ENCODE peak calls at places on chromosome 17, in ten cellular contexts. U is GM12891, R is sigmoid colon, Q is GM23338, N is GM12878, Z is SK-N-SH, I is breast epithelium, Y is HepG2, K is HL-60, V is prostate gland. E is an unnamed sample.

GRCh38 chr17:79947351-79948031 is 88.2 kb downstream of the TBC1D16 start:
- DNase-seq in U (no peak), Z (no peak), N (no peak), Y (no peak), V (no peak), I (peak), K (no peak), Q (no peak), R (peak), E (no peak)

GRCh38 chr17:43846963-43847369 is at the start of gene CD300LG:
- DNase-seq in Y (no peak), R (no peak), U (no peak), I (no peak), N (no peak), V (no peak), K (no peak), Z (peak), Q (peak), E (no peak)

GRCh38 chr17:6567528-6568185 is 11.3 kb upstream of the PITPNM3 start:
- DNase-seq in U (no peak), I (peak), Z (peak), R (peak), K (no peak), V (peak), Y (no peak), Q (peak), N (no peak), E (peak)

GRCh38 chr17:13931752-13932477 is 137.4 kb upstream of the COX10 start:
- DNase-seq in Q (peak), V (peak), Y (no peak), U (no peak), N (no peak), Z (no peak), I (peak), K (peak), R (peak), E (peak)

GRCh38 chr17:28346746-28347246 is 10.5 kb downstream of the POLDIP2 start:
- DNase-seq in R (no peak), K (no peak), Q (peak), Z (peak), I (no peak), Y (peak), U (no peak), N (no peak), V (no peak), E (peak)

GRCh38 chr17:45366691-45367090 is 49.9 kb upstream of the MAP3K14 start:
- DNase-seq in N (no peak), Q (no peak), K (no peak), Y (no peak), U (no peak), I (no peak), R (peak), Z (peak), V (no peak), E (no peak)

GRCh38 chr17:27630607-27631408 is at the start of gene LGALS9:
- DNase-seq in Z (no peak), Y (no peak), U (no peak), V (no peak), N (peak), Q (no peak), R (no peak), I (peak), K (peak), E (peak)

GRCh38 chr17:78672880-78673371 is 95.7 kb upstream of the DNAH17 start:
- DNase-seq in R (no peak), Y (no peak), U (no peak), I (no peak), Q (no peak), Z (no peak), V (no peak), K (no peak), N (no peak), E (no peak)

GRCh38 chr17:9676084-9676483 is 30.8 kb downstream of the USP43 start:
- DNase-seq in Z (no peak), V (no peak), R (no peak), U (no peak), I (no peak), N (no peak), Q (peak), Y (peak), K (no peak), E (no peak)

GRCh38 chr17:44900894-44901293 is 1.6 kb upstream of the EFTUD2 start:
- DNase-seq in K (peak), Y (no peak), V (no peak), Q (no peak), I (no peak), U (no peak), R (peak), Z (no peak), N (no peak), E (no peak)

GRCh38 chr17:2694381-2695242 is 17.0 kb downstream of the CLUH start:
- DNase-seq in N (no peak), U (peak), Q (no peak), Y (no peak), K (no peak), I (no peak), V (no peak), R (peak), Z (peak), E (peak)

GRCh38 chr17:27808629-27809028 is 8.3 kb upstream of the NOS2 start:
- DNase-seq in K (no peak), U (no peak), R (no peak), N (peak), Q (peak), Z (no peak), I (no peak), Y (no peak), V (no peak), E (no peak)

GRCh38 chr17:43917348-43918025 is 10.2 kb upstream of the MPP2 start:
- DNase-seq in R (no peak), N (no peak), U (no peak), Y (no peak), V (no peak), K (no peak), I (no peak), Q (peak), Z (no peak), E (peak)

GRCh38 chr17:17580662-17581470 is 10.6 kb downstream of the PEMT start:
- DNase-seq in I (no peak), K (no peak), R (no peak), Q (no peak), V (no peak), Z (no peak), N (no peak), Y (peak), U (no peak), E (no peak)

GRCh38 chr17:50573866-50574571 is 13.5 kb downstream of the CACNA1G start:
- DNase-seq in R (no peak), Q (no peak), V (no peak), N (no peak), K (no peak), Z (no peak), I (no peak), U (no peak), Y (no peak), E (no peak)

GRCh38 chr17:44049294-44050080 is 17.0 kb downstream of the LSM12 start:
- DNase-seq in Y (no peak), U (no peak), R (no peak), K (no peak), I (no peak), V (no peak), Z (no peak), Q (no peak), N (no peak), E (no peak)

GRCh38 chr17:14201087-14201486 is 35.6 kb downstream of the CDRT15 start:
- DNase-seq in V (no peak), Y (no peak), R (no peak), I (no peak), Q (no peak), Z (no peak), K (no peak), N (no peak), U (no peak), E (no peak)

GRCh38 chr17:63476494-63476856 is 386 bp upstream of the ACE start:
- DNase-seq in V (no peak), Q (peak), N (no peak), R (no peak), U (no peak), Y (no peak), I (no peak), Z (peak), K (no peak), E (no peak)

GRCh38 chr17:19652595-19652994 is 4.0 kb downstream of the ALDH3A2 start:
- DNase-seq in U (no peak), Q (no peak), N (no peak), V (peak), Z (no peak), Y (no peak), I (no peak), R (no peak), K (no peak), E (peak)

GRCh38 chr17:42291136-42291535 is 2.8 kb downstream of the STAT5A start:
- DNase-seq in K (no peak), V (no peak), U (no peak), R (peak), Y (no peak), Q (no peak), Z (no peak), N (no peak), I (no peak), E (no peak)

GRCh38 chr17:48642059-48642842 is 16.1 kb upstream of the HOXB9 start:
- DNase-seq in Q (peak), R (peak), V (no peak), K (no peak), I (no peak), N (no peak), Z (peak), Y (no peak), U (no peak), E (no peak)

GRCh38 chr17:12134101-12134500 is 113.4 kb downstream of the MAP2K4 start:
- DNase-seq in Q (no peak), I (no peak), Z (no peak), K (no peak), Y (no peak), R (no peak), U (no peak), N (no peak), V (no peak), E (no peak)

GRCh38 chr17:57940217-57940616 is 15.0 kb downstream of the CUEDC1 start:
- DNase-seq in V (no peak), I (no peak), K (no peak), U (no peak), Y (no peak), N (no peak), R (no peak), Q (peak), Z (no peak), E (no peak)

GRCh38 chr17:38364741-38365140 is 13.1 kb downstream of the SOCS7 start:
- DNase-seq in Q (no peak), Z (no peak), N (no peak), V (no peak), I (no peak), U (no peak), R (no peak), K (no peak), Y (no peak), E (no peak)

DNA sequence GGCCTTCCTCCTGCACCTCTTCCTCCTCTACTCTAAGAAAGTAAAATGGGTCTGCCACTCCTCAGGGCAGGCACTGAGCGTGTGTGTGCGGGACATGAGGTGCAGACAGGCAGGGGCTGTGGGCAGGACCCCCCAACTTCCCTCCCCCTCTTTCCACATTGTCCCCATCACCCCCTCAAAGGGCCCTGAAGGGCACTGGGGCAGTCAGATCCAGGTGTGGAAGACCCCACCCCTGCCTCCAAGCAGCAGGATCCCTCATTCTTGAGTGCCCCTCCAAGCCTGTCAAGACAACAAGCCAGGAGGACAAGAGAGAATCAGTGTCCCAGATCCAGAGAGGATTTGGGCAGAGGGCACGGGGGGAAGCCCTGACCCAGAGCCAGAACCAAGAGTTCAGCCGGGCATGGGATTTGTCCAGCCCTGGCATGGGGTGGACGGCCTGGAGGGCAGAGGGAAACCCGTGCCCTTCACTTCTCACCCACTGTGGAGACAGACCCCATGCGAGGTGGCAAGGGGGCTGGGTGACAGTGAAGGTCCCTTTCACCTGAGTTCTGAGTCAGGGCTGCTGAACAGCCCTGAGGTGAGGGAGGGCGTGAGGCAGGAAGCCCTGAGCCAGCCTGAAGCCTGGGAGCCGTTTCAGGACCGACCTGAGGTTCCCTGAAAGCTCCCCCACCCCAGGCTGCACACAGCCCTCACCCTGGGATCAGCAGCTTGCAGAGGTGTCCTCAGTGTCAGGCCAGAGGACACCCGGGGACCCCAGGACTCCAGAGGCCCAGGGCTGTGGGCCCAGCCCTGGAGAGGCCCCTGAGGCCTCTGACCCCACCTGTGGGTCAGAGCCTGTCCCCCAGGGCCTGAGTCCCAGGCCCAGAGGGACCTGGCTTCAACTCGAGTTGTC is 45.8 kb downstream of the USP22 start:
- DNase-seq in N (no peak), Z (peak), I (no peak), U (no peak), K (no peak), R (peak), Y (no peak), Q (no peak), V (no peak), E (no peak)
- TF ChIP-seq POLR2AphosphoS5 in N (no peak), Z (peak), I (no peak), U (no peak), K (no peak), R (no peak), Y (no peak), Q (no peak), V (no peak), E (no peak)

GRCh38 chr17:75124819-75125162 is 6.8 kb downstream of the NT5C start:
- DNase-seq in I (no peak), U (no peak), V (no peak), K (no peak), Z (no peak), R (no peak), N (no peak), Y (no peak), Q (no peak), E (no peak)

GRCh38 chr17:75128694-75129505 is 2.6 kb downstream of the NT5C start:
- DNase-seq in Z (no peak), I (no peak), Q (no peak), N (no peak), V (no peak), R (no peak), Y (no peak), K (no peak), U (no peak), E (no peak)

GRCh38 chr17:75126954-75127353 is 4.6 kb downstream of the NT5C start:
- DNase-seq in Y (no peak), R (no peak), N (no peak), K (no peak), Z (no peak), Q (no peak), V (no peak), U (no peak), I (no peak), E (no peak)

GRCh38 chr17:75125984-75126383 is 5.6 kb downstream of the NT5C start:
- DNase-seq in K (no peak), Z (peak), V (no peak), N (no peak), U (no peak), I (no peak), R (no peak), Y (no peak), Q (peak), E (no peak)

GRCh38 chr17:75124041-75124818 is 7.3 kb downstream of the NT5C start:
- DNase-seq in N (no peak), R (no peak), Y (peak), V (peak), I (no peak), Z (no peak), K (no peak), U (no peak), Q (no peak), E (peak)
- TF ChIP-seq POLR2AphosphoS5 in N (no peak), R (no peak), Y (no peak), V (peak), I (no peak), Z (no peak), K (peak), U (no peak), Q (no peak), E (no peak)

DNA sequence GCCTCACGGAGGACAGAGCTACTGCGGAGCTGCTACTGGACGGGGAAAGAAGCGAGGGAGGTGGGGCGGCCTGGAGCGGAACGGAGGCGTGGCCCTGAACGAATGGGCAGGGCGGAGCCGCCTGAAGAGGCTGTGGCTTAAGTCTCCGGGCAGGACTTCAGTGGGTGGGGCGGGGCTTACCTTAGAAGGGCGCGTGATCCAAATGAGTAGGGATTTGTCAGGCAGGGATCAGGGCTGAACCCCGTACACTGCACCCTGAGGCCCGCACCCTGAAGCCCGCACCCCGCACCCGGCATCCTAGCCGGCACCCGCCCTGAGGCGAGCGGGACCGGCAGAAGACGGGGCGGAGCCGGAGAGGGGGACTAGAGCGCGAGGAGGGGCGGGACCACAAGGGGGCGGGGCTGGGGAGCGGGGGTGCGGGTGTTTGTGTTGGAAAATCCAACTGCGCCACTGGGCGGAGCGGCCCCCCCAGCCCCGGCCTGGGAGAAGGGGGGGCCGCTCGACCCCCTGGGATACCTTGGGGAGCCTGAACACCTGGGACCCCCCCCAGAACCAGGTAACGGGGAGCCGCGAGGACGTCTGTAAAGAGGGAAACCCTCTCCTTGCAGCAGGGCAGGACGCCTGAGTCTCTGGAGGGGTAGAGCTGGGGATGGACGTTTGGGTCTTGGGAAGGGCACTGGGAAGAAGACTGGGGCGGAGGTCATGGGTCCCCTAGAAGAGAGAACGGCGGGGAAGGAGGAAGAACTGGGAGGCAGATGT is at the start of gene KDM6B:
- DNase-seq in Q (peak), N (no peak), I (peak), V (peak), U (peak), R (peak), Y (peak), Z (peak), K (no peak), E (peak)
- TF ChIP-seq POLR2AphosphoS5 in Q (no peak), N (peak), I (peak), V (peak), U (no peak), R (peak), Y (no peak), Z (no peak), K (no peak), E (no peak)

DNA sequence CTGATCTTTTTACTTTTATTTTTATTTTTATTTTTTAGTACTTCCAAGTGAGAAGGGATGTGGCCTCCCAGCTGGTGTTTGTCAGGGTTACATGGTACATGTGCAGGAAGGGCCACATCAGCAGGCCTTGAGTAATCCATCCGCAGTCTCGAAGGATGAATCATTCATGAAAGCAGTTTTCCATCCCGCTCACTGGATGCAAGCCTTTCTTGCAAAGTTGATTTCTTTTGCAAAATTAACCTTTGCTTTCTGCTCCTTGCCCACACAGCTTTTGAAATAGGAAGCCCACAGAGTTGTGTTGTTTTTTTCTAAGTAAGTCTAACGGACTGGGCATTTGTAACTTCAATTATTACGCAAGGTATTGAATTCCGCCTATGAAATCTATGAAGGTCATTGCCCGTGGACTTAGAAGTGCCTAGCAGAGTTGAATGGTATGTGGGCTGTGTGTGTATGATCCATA is 157.4 kb downstream of the PRKCA start:
- DNase-seq in U (no peak), V (no peak), Q (no peak), Y (peak), K (peak), Z (no peak), N (no peak), R (peak), I (no peak), E (peak)
- TF ChIP-seq POLR2AphosphoS5 in U (no peak), V (peak), Q (no peak), Y (no peak), K (peak), Z (peak), N (no peak), R (peak), I (no peak), E (peak)

DNA sequence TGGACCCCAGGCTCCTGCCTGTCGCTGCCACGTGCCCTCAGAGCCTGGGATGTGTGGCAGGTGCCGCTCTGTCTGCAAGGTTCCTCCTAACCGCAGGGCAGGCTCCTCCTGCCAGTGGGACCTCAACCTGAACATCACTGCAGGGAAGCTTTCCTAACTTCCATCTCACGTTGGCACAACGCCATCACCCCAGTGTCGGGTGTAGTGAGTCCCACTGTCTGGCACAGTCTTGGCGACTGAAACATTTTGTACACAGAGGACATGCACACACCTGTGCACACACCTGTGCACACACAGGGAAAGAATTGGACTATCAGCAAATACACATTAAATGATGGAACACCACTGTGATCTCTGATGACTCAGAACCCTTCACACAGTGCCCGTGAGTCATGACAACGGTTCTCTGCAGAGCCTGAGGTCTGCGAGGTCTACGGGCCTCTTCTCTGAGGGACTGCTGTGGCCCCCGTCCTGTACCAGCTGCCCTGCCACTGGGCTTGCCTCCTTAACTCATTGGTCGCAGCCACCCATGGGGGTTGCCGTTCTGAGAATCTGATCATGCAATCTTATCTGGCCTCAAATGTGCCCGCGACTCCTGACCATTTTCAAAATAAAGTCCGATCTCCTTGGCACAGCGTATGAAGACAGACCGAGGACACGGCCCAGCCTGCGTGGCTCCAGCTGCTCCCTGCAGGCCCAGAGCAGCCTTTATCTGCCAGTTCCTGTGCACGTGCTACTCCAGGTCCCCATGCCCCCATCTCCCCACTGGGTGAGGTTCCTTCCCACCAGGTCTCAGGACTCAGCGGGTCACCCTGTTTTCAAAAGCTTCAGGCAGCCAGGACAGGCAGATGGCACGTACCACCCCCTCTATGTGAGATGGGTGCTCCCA is 7.6 kb downstream of the CCDC57 start:
- DNase-seq in U (no peak), Z (peak), Y (no peak), R (no peak), I (no peak), V (no peak), Q (no peak), N (no peak), K (peak), E (no peak)
- TF ChIP-seq POLR2AphosphoS5 in U (no peak), Z (no peak), Y (no peak), R (no peak), I (no peak), V (no peak), Q (no peak), N (no peak), K (peak), E (no peak)

DNA sequence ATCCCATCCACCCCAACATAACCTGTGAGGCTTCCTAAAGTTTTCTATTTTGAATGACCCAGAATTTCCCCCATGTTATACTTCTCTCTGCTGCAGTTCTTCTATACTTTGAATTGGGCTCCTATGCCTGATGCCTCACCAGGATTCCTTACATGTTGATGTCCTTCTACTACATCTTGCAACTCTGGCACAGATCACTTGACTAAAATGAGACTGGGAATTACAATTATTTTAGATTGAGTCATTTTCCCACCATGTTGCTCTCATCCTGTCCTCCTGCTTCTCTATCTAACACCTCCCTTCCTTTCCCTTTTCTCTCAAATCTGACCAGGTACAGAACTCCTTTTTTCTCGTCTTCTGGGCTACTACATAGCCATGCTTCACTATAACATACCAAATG is 314.0 kb upstream of the KCNJ16 start:
- DNase-seq in N (no peak), Y (no peak), V (no peak), K (no peak), U (no peak), Q (no peak), R (no peak), I (no peak), Z (no peak), E (no peak)
- TF ChIP-seq POLR2AphosphoS5 in N (no peak), Y (no peak), V (no peak), K (no peak), U (no peak), Q (no peak), R (no peak), I (no peak), Z (no peak), E (no peak)